ENCODE peak calls at places on chromosomes 3 and 15, in five cellular contexts. D is RWPE1, U is astrocyte of the spinal cord, O is Panc1, E is cardiac muscle cell. J is an unnamed sample.

GRCh38 chr3:124078978-124079911 is 87.3 kb upstream of the ROPN1 start:
- DNase-seq in D (peak), U (peak), O (peak), E (peak), J (no peak)

GRCh38 chr3:9349321-9350117 is 13.3 kb upstream of the THUMPD3 start:
- DNase-seq in D (peak), U (peak), O (peak), E (peak), J (no peak)

GRCh38 chr3:193574488-193575072 is 18.4 kb upstream of the OPA1 start:
- DNase-seq in D (no peak), U (no peak), O (no peak), E (no peak), J (no peak)

GRCh38 chr3:68088216-68088615 is 433.8 kb upstream of the SUCLG2 start:
- DNase-seq in D (no peak), U (no peak), O (no peak), E (no peak), J (no peak)

GRCh38 chr15:69758810-69759410 is 306.3 kb downstream of the RPLP1 start:
- DNase-seq in D (no peak), U (peak), O (no peak), E (peak), J (peak)

GRCh38 chr3:123632161-123632655 is 47.4 kb upstream of the HACD2 start:
- DNase-seq in D (no peak), U (peak), O (no peak), E (peak), J (no peak)

GRCh38 chr3:123081718-123082369 is 15.0 kb downstream of the PDIA5 start:
- DNase-seq in D (no peak), U (no peak), O (no peak), E (peak), J (no peak)

GRCh38 chr3:181457190-181457589 is 254.5 kb upstream of the SOX2 start:
- DNase-seq in D (no peak), U (peak), O (no peak), E (no peak), J (no peak)

GRCh38 chr3:36434682-36435426 is 54.5 kb downstream of the STAC start:
- DNase-seq in D (no peak), U (peak), O (no peak), E (peak), J (no peak)

GRCh38 chr3:33124638-33125037 is 10.8 kb downstream of the CRTAP start:
- DNase-seq in D (no peak), U (no peak), O (no peak), E (no peak), J (no peak)

GRCh38 chr3:40313975-40314860 is 4.7 kb downstream of the EIF1B start:
- DNase-seq in D (no peak), U (no peak), O (no peak), E (no peak), J (no peak)

GRCh38 chr3:64254443-64254842 is 29.2 kb upstream of the PRICKLE2 start:
- DNase-seq in D (no peak), U (no peak), O (no peak), E (no peak), J (no peak)

GRCh38 chr15:74251187-74251811 is 15.2 kb downstream of the CCDC33 start:
- DNase-seq in D (no peak), U (no peak), O (no peak), E (no peak), J (no peak)

GRCh38 chr3:28576590-28577220 is 228.1 kb upstream of the AZI2 start:
- DNase-seq in D (no peak), U (no peak), O (no peak), E (no peak), J (no peak)

GRCh38 chr3:87227835-87228144 is 681 bp downstream of the CHMP2B start:
- DNase-seq in D (no peak), U (no peak), O (no peak), E (no peak), J (no peak)

GRCh38 chr15:79932447-79932846 is 35.6 kb upstream of the MTHFS start:
- DNase-seq in D (no peak), U (no peak), O (no peak), E (peak), J (no peak)

GRCh38 chr15:100705841-100706240 is 103.5 kb downstream of the ASB7 start:
- DNase-seq in D (no peak), U (no peak), O (no peak), E (no peak), J (no peak)

GRCh38 chr3:147572970-147573340 is 163.8 kb downstream of the ZIC1 start:
- DNase-seq in D (peak), U (no peak), O (no peak), E (no peak), J (no peak)

GRCh38 chr15:77790481-77790880 is 157.8 kb upstream of the LINGO1 start:
- DNase-seq in D (no peak), U (no peak), O (no peak), E (no peak), J (no peak)

GRCh38 chr3:108791473-108791872 is 31.1 kb upstream of the TRAT1 start:
- DNase-seq in D (no peak), U (no peak), O (no peak), E (no peak), J (no peak)

GRCh38 chr3:81962396-81962795 is 201.0 kb upstream of the GBE1 start:
- DNase-seq in D (no peak), U (peak), O (no peak), E (no peak), J (no peak)

GRCh38 chr3:191523099-191523498 is 62.1 kb downstream of the PYDC2 start:
- DNase-seq in D (no peak), U (no peak), O (no peak), E (no peak), J (no peak)

GRCh38 chr3:185365281-185366211 is 2.6 kb downstream of the MAP3K13 start:
- DNase-seq in D (no peak), U (no peak), O (no peak), E (no peak), J (no peak)

GRCh38 chr15:57044072-57044702 is 125.7 kb downstream of the TCF12 start:
- DNase-seq in D (no peak), U (no peak), O (no peak), E (no peak), J (no peak)

GRCh38 chr3:136862611-136862951 is 573 bp downstream of the NCK1 start:
- DNase-seq in D (peak), U (peak), O (no peak), E (peak), J (no peak)

GRCh38 chr15:59420986-59421618 is 16.9 kb upstream of the FAM81A start:
- DNase-seq in D (no peak), U (peak), O (no peak), E (peak), J (no peak)

GRCh38 chr3:58617338-58617761 is 40.2 kb upstream of the FAM107A start:
- DNase-seq in D (no peak), U (no peak), O (no peak), E (no peak), J (no peak)

GRCh38 chr3:8752832-8753231 is 16.6 kb downstream of the OXTR start:
- DNase-seq in D (no peak), U (no peak), O (no peak), E (no peak), J (no peak)

GRCh38 chr3:108406661-108407206 is 103.7 kb downstream of the MYH15 start:
- DNase-seq in D (peak), U (peak), O (peak), E (peak), J (no peak)

GRCh38 chr15:85750807-85751730 is 43.7 kb downstream of the KLHL25 start:
- DNase-seq in D (no peak), U (no peak), O (no peak), E (peak), J (no peak)

GRCh38 chr3:31533169-31533870 is 595 bp downstream of the STT3B start:
- DNase-seq in D (peak), U (peak), O (no peak), E (peak), J (peak)

GRCh38 chr15:68442041-68442440 is 10.1 kb upstream of the ITGA11 start:
- DNase-seq in D (no peak), U (no peak), O (no peak), E (no peak), J (no peak)

GRCh38 chr3:9225268-9225667 is 24.2 kb downstream of the SRGAP3 start:
- DNase-seq in D (no peak), U (no peak), O (no peak), E (no peak), J (no peak)

GRCh38 chr15:68816158-68816557 is 4.5 kb downstream of the ANP32A start:
- DNase-seq in D (no peak), U (no peak), O (no peak), E (no peak), J (no peak)

GRCh38 chr3:13299531-13300155 is 120.5 kb downstream of the NUP210 start:
- DNase-seq in D (no peak), U (no peak), O (no peak), E (no peak), J (no peak)

GRCh38 chr15:70573121-70573850 is 190.1 kb downstream of the UACA start:
- DNase-seq in D (no peak), U (no peak), O (no peak), E (no peak), J (no peak)

GRCh38 chr15:25691544-25692430 is 171.3 kb downstream of the ATP10A start:
- DNase-seq in D (no peak), U (peak), O (no peak), E (peak), J (no peak)

GRCh38 chr3:46193436-46193835 is 14.7 kb downstream of the CCR1 start:
- DNase-seq in D (no peak), U (no peak), O (no peak), E (peak), J (no peak)

GRCh38 chr3:41682996-41683395 is 278.9 kb downstream of the ULK4 start:
- DNase-seq in D (no peak), U (peak), O (no peak), E (peak), J (no peak)

GRCh38 chr15:29570121-29570930 is 251.9 kb downstream of the TJP1 start:
- DNase-seq in D (no peak), U (no peak), O (no peak), E (peak), J (no peak)
- TF ChIP-seq CTCF in D (no peak), U (no peak), O (no peak), E (no peak), J (no peak)

GRCh38 chr3:143001034-143001368 is 369 bp upstream of the U2SURP start:
- DNase-seq in D (no peak), U (no peak), O (no peak), E (no peak), J (peak)

GRCh38 chr3:143002727-143003126 is 1.4 kb downstream of the U2SURP start:
- DNase-seq in D (no peak), U (no peak), O (no peak), E (no peak), J (no peak)

GRCh38 chr3:143000525-143000924 is 845 bp upstream of the U2SURP start:
- DNase-seq in D (peak), U (peak), O (no peak), E (peak), J (no peak)

GRCh38 chr3:143002083-143002712 is 828 bp downstream of the U2SURP start:
- DNase-seq in D (peak), U (peak), O (no peak), E (peak), J (no peak)

GRCh38 chr3:143001369-143002082 is at the start of gene U2SURP:
- DNase-seq in D (peak), U (peak), O (peak), E (peak), J (peak)
- TF ChIP-seq CTCF in D (no peak), U (no peak), O (no peak), E (no peak), J (no peak)

DNA sequence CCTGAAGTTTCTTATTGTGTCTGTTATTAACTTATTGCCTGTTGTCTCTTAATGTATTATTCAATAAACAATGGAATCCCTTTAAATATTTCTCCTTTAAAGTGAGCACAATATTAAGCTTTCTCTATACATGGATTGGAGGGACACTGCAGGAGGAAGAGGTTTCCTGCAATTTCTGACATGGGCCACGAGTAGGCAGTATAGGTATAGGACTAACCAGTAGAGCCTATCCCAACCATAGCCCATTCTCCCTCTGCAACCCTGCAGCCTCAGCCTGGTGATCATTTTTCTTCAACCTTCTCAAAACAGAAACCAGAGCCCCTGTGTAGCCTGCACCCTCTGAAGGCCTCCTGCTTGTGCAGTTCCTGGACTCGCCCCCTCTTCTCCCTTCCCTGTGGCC is 124.8 kb downstream of the NEK10 start:
- DNase-seq in D (no peak), U (no peak), O (no peak), E (no peak), J (no peak)
- TF ChIP-seq CTCF in D (no peak), U (no peak), O (peak), E (no peak), J (no peak)

DNA sequence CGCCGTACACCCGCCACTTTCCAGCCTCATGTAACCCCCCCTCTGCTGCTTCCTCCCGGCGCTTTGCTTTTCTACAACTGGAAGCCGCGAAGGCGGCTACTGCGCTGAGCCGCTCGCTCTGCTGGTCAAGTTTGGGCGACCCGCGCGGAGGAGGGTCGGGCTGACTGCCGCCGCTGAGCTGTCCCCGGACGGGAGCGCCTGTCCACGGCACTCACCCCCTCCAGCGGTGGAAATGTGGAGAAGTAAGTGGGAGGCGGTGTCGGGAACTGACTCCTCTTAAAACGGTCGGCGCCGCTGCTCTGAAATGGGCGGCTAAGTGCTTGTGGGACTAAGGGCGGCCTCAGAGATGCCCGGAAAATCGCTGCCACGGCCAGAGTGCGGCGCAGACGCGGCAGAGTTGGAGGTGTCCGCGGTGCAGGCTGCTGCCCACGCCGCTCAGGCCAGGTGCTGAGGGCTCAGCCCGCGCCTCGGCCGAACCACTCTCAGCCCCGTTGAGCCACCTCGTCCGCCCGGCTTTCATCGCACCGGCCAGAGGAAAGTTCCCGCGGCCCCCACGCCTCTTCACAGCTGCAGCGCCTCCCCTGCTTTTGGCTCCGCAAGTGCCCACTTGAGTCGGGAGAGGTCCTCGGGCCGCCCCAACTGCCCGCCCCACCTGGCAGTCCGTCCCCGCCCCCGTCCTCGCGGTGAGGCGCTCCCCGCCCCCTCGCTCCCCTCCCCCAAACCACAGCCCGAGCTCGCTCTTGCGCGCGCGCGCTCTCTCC is 394 bp upstream of the EPHA6 start:
- DNase-seq in D (peak), U (peak), O (no peak), E (peak), J (no peak)
- TF ChIP-seq CTCF in D (no peak), U (peak), O (no peak), E (peak), J (no peak)

DNA sequence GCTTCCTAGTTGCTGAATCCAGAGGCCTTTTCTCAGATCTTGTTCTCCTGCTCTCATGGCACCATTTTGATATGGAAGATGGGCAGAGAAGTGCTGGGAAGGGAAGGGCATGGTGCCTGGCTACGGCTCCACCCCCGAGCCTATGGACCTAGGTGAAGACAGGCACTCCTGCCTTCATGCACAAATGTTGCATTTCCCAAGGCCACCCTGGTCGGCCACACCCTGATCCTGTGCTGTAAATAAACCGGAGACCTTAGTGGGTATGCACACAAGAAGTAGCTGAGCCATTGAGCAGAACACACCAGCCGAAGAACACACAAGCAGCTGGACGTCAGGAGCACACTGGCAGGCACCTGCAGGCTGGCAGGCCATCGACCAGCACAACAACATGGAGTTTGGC is 261.6 kb downstream of the SHQ1 start:
- DNase-seq in D (no peak), U (no peak), O (no peak), E (no peak), J (no peak)
- TF ChIP-seq CTCF in D (no peak), U (no peak), O (no peak), E (no peak), J (no peak)

J was measured in natural killer cell.